ENCODE peak calls at places on chromosomes 12 and 14, in six cellular contexts. F is G401, G is fibroblast of pulmonary artery, N is T-helper 2 cell, R is NCI-H1105 treated with DMSO at 0.1 percent for 48 hours, C is GM06990. W is an unnamed sample.

GRCh38 chr12:116247377-116247776 is 30.1 kb downstream of the MED13L start:
- DNase-seq in N (no peak), G (peak), F (peak), R (no peak), C (no peak), W (no peak)

GRCh38 chr12:107761502-107761904 is 566 bp upstream of the PRDM4 start:
- DNase-seq in G (no peak), C (no peak), R (peak), F (no peak), N (no peak), W (peak)

GRCh38 chr14:55126089-55126488 is 3.0 kb upstream of the LGALS3 start:
- DNase-seq in N (no peak), R (no peak), G (no peak), F (no peak), C (no peak), W (no peak)

GRCh38 chr12:4909397-4909733 is 340 bp upstream of the KCNA1 start:
- DNase-seq in R (peak), G (no peak), C (no peak), N (no peak), F (no peak), W (no peak)

GRCh38 chr12:28343687-28344086 is 153.4 kb downstream of the CCDC91 start:
- DNase-seq in F (no peak), N (no peak), G (no peak), C (no peak), R (no peak), W (no peak)

GRCh38 chr12:65432606-65433005 is 154.1 kb downstream of the MSRB3 start:
- DNase-seq in N (no peak), F (no peak), R (no peak), G (no peak), C (no peak), W (no peak)

GRCh38 chr14:22557846-22558220 is 31.2 kb downstream of the DAD1 start:
- DNase-seq in C (no peak), R (no peak), G (no peak), F (no peak), N (no peak), W (no peak)

GRCh38 chr14:100816286-100816949 is 9.5 kb upstream of the MEG3 start:
- DNase-seq in F (no peak), R (no peak), G (no peak), C (no peak), N (no peak), W (no peak)

GRCh38 chr12:129868566-129868965 is 35.3 kb downstream of the TMEM132D start:
- DNase-seq in C (no peak), G (no peak), N (no peak), F (no peak), R (no peak), W (no peak)

GRCh38 chr12:906077-906585 is 43.4 kb downstream of the RAD52 start:
- DNase-seq in N (peak), G (no peak), R (no peak), F (no peak), C (no peak), W (no peak)

GRCh38 chr12:69821032-69821431 is 4.0 kb upstream of the MYRFL start:
- DNase-seq in R (peak), C (no peak), F (no peak), N (no peak), G (no peak), W (no peak)

GRCh38 chr12:123532021-123532420 is 1.5 kb downstream of the RILPL1 start:
- DNase-seq in C (peak), F (no peak), G (peak), R (no peak), N (peak), W (peak)

GRCh38 chr14:64673748-64674147 is 30.5 kb upstream of the PLEKHG3 start:
- DNase-seq in G (no peak), R (no peak), C (peak), N (peak), F (no peak), W (no peak)

GRCh38 chr12:109130755-109131521 is 14.6 kb downstream of the ACACB start:
- DNase-seq in C (no peak), F (no peak), N (no peak), R (peak), G (no peak), W (no peak)

GRCh38 chr14:92408186-92408585 is 85.2 kb downstream of the SLC24A4 start:
- DNase-seq in F (no peak), G (peak), R (peak), N (no peak), C (no peak), W (no peak)

GRCh38 chr14:99025418-99025817 is 246.6 kb downstream of the BCL11B start:
- DNase-seq in N (no peak), C (no peak), F (no peak), R (no peak), G (no peak), W (no peak)

GRCh38 chr14:72291908-72292688 is 359.9 kb downstream of the RGS6 start:
- DNase-seq in N (no peak), G (peak), R (peak), C (peak), F (peak), W (no peak)

GRCh38 chr14:39426605-39427004 is 5.6 kb downstream of the FBXO33 start:
- DNase-seq in N (no peak), F (peak), R (peak), C (no peak), G (peak), W (no peak)

GRCh38 chr12:106976668-106977067 is 10.3 kb downstream of the MTERF2 start:
- DNase-seq in G (no peak), C (no peak), F (no peak), N (no peak), R (no peak), W (no peak)

GRCh38 chr12:18998343-18999270 is 130.9 kb upstream of the PLEKHA5 start:
- DNase-seq in C (no peak), G (peak), F (no peak), N (no peak), R (peak), W (no peak)

GRCh38 chr12:78095623-78096022 is 264.9 kb downstream of the NAV3 start:
- DNase-seq in C (no peak), F (no peak), N (no peak), G (no peak), R (no peak), W (no peak)

GRCh38 chr12:118884226-118884625 is 97.1 kb upstream of the SRRM4 start:
- DNase-seq in G (no peak), N (no peak), F (no peak), R (no peak), C (no peak), W (no peak)

GRCh38 chr12:57907281-57907680 is 34.1 kb upstream of the ATP23 start:
- DNase-seq in G (no peak), C (no peak), N (no peak), F (no peak), R (no peak), W (no peak)

GRCh38 chr14:29717906-29718305 is 209.7 kb downstream of the PRKD1 start:
- DNase-seq in C (no peak), G (no peak), F (no peak), N (no peak), R (no peak), W (no peak)

GRCh38 chr14:29926701-29927595 is 699 bp downstream of the PRKD1 start:
- DNase-seq in C (peak), N (no peak), G (peak), F (no peak), R (peak), W (no peak)

GRCh38 chr14:68011629-68012028 is 192.1 kb downstream of the RAD51B start:
- DNase-seq in G (peak), F (no peak), C (no peak), N (no peak), R (no peak), W (no peak)

GRCh38 chr14:34211732-34212131 is 250.3 kb downstream of the SPTSSA start:
- DNase-seq in C (no peak), G (no peak), N (no peak), R (no peak), F (no peak), W (no peak)

GRCh38 chr14:57139173-57139572 is 129.5 kb downstream of the EXOC5 start:
- DNase-seq in N (no peak), C (no peak), R (no peak), F (no peak), G (no peak), W (no peak)

GRCh38 chr12:54134850-54135249 is 53.9 kb downstream of the SMUG1 start:
- DNase-seq in G (no peak), N (no peak), C (no peak), F (peak), R (no peak), W (no peak)

GRCh38 chr12:12577786-12578185 is 15.1 kb upstream of the DUSP16 start:
- DNase-seq in C (no peak), R (no peak), N (no peak), G (no peak), F (no peak), W (no peak)

GRCh38 chr14:83741269-83741668 is 1788.7 kb upstream of the FLRT2 start:
- DNase-seq in F (no peak), R (no peak), G (no peak), N (no peak), C (no peak), W (no peak)

GRCh38 chr12:103308396-103308795 is 187.4 kb downstream of the C12orf42 start:
- DNase-seq in G (no peak), F (no peak), R (no peak), N (no peak), C (no peak), W (no peak)

GRCh38 chr12:3295648-3296408 is 195.2 kb upstream of the PRMT8 start:
- DNase-seq in R (no peak), F (peak), G (peak), C (no peak), N (no peak), W (no peak)

GRCh38 chr12:62673027-62673815 is 206.6 kb downstream of the MON2 start:
- DNase-seq in G (no peak), N (no peak), C (no peak), R (no peak), F (no peak), W (no peak)

W was measured in naive thymus-derived CD8-positive, alpha-beta T cell.